ENCODE peak calls at places on chromosomes 4 and X, in four cellular contexts. N, O, S and I are unnamed samples.

GRCh38 chrX:45479835-45480422 is 279.3 kb upstream of the DIPK2B start:
- DNase-seq in N (no peak), O (no peak), S (no peak), I (no peak)

GRCh38 chrX:9465380-9466114 is 689 bp downstream of the TBL1X start:
- DNase-seq in S (no peak), N (peak; percentile 32), O (no peak), I (peak; percentile 18)

GRCh38 chrX:57595381-57595811 is 3.6 kb downstream of the ZXDB start:
- DNase-seq in S (no peak), N (no peak), O (no peak), I (no peak)

GRCh38 chr4:81030617-81031388 is at the start of gene BMP3:
- DNase-seq in S (peak; percentile 5), O (no peak), N (no peak), I (peak; percentile 35)

GRCh38 chrX:134999469-134999868 is 8.7 kb downstream of the SMIM10 start:
- DNase-seq in N (peak; percentile 51), O (peak; percentile 2), S (peak; percentile 3), I (no peak)

GRCh38 chr4:112348488-112349158 is 51.5 kb downstream of the ALPK1 start:
- DNase-seq in N (peak; percentile 67), S (no peak), O (no peak), I (no peak)

GRCh38 chrX:57227691-57228090 is 58.8 kb upstream of the FAAH2 start:
- DNase-seq in S (no peak), O (no peak), N (peak; percentile 25), I (no peak)

GRCh38 chr4:173448919-173449641 is 50.2 kb upstream of the SCRG1 start:
- DNase-seq in O (no peak), S (no peak), N (peak; percentile 16), I (no peak)

GRCh38 chr4:36349904-36350554 is 68.6 kb downstream of the DTHD1 start:
- DNase-seq in O (no peak), N (no peak), S (no peak), I (no peak)

GRCh38 chrX:50432760-50433377 is 37.8 kb downstream of the DGKK start:
- DNase-seq in N (no peak), S (no peak), O (no peak), I (no peak)

GRCh38 chrX:138921031-138921430 is 209.5 kb upstream of the FGF13 start:
- DNase-seq in N (no peak), O (no peak), S (no peak), I (no peak)

GRCh38 chrX:154010330-154011087 is 9.2 kb downstream of the IRAK1 start:
- DNase-seq in O (no peak), N (no peak), S (no peak), I (no peak)

GRCh38 chrX:37380920-37381319 is 31.8 kb downstream of the PRRG1 start:
- DNase-seq in N (peak; percentile 60), O (no peak), S (no peak), I (no peak)

GRCh38 chrX:78517124-78517523 is 142.0 kb downstream of the RTL3 start:
- DNase-seq in N (no peak), S (no peak), O (peak; percentile 40), I (no peak)

GRCh38 chrX:16903274-16904019 is 33.3 kb upstream of the RBBP7 start:
- DNase-seq in N (no peak), S (peak; percentile 34), O (peak; percentile 15), I (no peak)

DNA sequence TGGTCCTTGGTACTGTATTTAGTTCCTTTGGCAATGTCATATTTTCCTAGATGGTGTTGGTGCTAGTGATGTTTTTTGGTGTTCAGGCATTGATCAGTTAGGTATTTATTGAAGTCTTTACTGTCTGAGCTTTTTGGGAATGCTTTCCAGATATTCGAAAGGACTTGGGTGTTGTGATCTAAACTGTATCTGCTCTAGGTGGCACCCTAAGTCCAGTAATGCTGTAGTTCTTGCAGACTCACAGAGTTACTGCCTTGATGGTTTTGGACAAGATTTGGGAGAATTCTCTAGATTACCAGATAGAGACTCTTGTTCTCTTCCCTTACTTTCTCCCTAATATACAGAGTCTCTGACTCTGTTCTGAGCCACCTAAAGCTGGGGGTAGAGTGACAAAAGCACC is 513.6 kb upstream of the PITX2 start:
- DNase-seq in S (no peak), O (no peak), N (no peak), I (no peak)
- TF ChIP-seq SPI1 in S (no peak), O (no peak), N (no peak), I (no peak)

DNA sequence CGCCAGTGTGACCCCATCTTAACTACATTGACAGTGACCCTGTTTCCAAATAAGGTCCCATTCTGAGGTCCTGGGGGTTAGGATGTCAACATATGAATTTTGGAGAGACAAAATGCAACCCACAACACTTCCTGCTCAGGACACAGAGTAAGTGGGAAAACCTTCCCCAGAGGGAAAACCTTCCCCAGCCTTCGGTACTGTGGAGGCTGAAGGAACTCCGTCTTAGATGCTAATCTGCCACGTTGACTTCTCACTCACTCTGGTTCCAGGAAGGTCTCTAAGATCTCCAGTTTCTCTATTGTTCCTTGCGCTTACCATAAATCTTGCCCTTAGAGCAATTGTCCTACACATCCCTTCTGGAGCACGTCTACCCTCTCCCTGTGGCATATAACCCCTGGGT is 29.7 kb upstream of the HMX1 start:
- DNase-seq in S (no peak), N (no peak), O (no peak), I (no peak)
- TF ChIP-seq SPI1 in S (no peak), N (no peak), O (no peak), I (no peak)

GRCh38 chr4:102593147-102593546 is 92.0 kb downstream of the NFKB1 start:
- DNase-seq in N (no peak), O (no peak), S (no peak), I (no peak)
- TF ChIP-seq SPI1 in N (no peak), O (peak; percentile 12), S (no peak), I (peak; percentile 14)

GRCh38 chrX:119661486-119661885 is 31.5 kb downstream of the SEPTIN6 start:
- DNase-seq in N (no peak), O (no peak), S (no peak), I (no peak)

GRCh38 chrX:119669424-119670037 is 23.4 kb downstream of the SEPTIN6 start:
- DNase-seq in N (peak; percentile 26), O (no peak), S (no peak), I (no peak)

GRCh38 chrX:119672252-119672825 is 20.6 kb downstream of the SEPTIN6 start:
- DNase-seq in O (no peak), N (no peak), S (no peak), I (no peak)

DNA sequence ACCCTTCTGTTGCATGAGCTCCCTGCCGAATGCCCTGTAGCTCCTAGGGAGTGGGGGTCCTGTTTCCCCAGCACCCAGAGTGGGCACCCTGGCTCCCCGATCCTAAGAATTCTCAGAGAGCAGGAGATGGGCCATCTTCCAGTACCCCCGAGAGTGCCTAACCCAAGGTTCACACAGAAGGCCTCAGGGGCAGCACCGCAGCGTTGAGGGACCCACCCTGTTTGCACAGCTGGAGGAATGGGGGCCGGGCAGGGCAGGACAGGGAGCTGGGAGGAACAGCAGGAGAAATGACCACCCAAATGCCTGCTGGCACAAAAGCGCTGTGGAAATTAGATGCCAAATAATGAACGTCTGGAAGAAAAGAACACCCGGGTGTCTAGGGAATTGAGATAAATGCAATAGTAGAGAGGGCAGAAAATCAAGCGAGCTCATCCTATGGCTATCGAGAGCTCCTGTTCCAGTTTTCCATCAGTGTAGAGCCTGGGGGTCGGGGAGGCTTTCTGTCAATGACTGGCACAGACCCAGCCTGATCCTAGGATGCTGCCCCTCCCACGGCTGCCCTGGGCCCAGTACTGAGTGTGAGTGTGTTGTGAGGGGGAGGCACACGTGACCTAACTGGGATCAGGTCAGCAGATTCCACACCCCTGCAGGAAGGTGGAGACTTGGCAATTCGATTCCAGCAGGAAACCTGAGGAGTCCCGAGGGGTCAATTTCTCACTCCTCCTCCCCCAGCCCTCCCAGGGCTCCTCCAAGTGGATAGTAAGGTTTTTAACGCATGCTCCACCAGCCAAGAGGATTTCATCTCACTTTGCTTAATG is 25.6 kb downstream of the SEPTIN6 start:
- DNase-seq in O (no peak), N (no peak), S (no peak), I (no peak)
- TF ChIP-seq SPI1 in O (no peak), N (no peak), S (no peak), I (no peak)